ENCODE peak calls at places on chromosomes 5 and 9, in eight cellular contexts. One of them, this sample, is unnamed.

GRCh38 chr5:140591747-140592372 is 27.2 kb downstream of the SLC35A4 start:
- DNase-seq in Karpas-422: no peak
- DNase-seq in trophoblast cell: no peak
- DNase-seq in IMR-90: peak; percentile 57
- DNase-seq in DND-41: no peak
- DNase-seq in mammary epithelial cell: peak; percentile 66
- DNase-seq in fibroblast of lung: no peak
- DNase-seq in mesendoderm: no peak
- DNase-seq in this sample: no peak

GRCh38 chr9:137286980-137287383 is 9.5 kb downstream of the TOR4A start:
- DNase-seq in Karpas-422: peak; percentile 82
- DNase-seq in trophoblast cell: peak; percentile 68
- DNase-seq in IMR-90: peak; percentile 59
- DNase-seq in DND-41: peak; percentile 51
- DNase-seq in mammary epithelial cell: peak; percentile 54
- DNase-seq in fibroblast of lung: peak; percentile 58
- DNase-seq in mesendoderm: peak; percentile 83
- DNase-seq in this sample: peak; percentile 72

GRCh38 chr5:178215263-178216002 is 11.1 kb downstream of the HNRNPAB start:
- DNase-seq in Karpas-422: peak; percentile 43
- DNase-seq in trophoblast cell: no peak
- DNase-seq in IMR-90: no peak
- DNase-seq in DND-41: no peak
- DNase-seq in mammary epithelial cell: no peak
- DNase-seq in fibroblast of lung: no peak
- DNase-seq in mesendoderm: no peak
- DNase-seq in this sample: no peak

GRCh38 chr5:178232124-178232919 is at the start of gene PHYKPL:
- DNase-seq in Karpas-422: peak; percentile 90
- DNase-seq in trophoblast cell: peak; percentile 63
- DNase-seq in IMR-90: peak; percentile 58
- DNase-seq in DND-41: peak; percentile 85
- DNase-seq in mammary epithelial cell: peak; percentile 50
- DNase-seq in fibroblast of lung: peak; percentile 65
- DNase-seq in mesendoderm: peak; percentile 72
- DNase-seq in this sample: peak; percentile 44

GRCh38 chr5:107361945-107362344 is 308.8 kb downstream of the EFNA5 start:
- DNase-seq in Karpas-422: no peak
- DNase-seq in trophoblast cell: peak; percentile 41
- DNase-seq in IMR-90: peak; percentile 21
- DNase-seq in DND-41: no peak
- DNase-seq in mammary epithelial cell: peak; percentile 88
- DNase-seq in fibroblast of lung: peak; percentile 43
- DNase-seq in mesendoderm: no peak
- DNase-seq in this sample: no peak

GRCh38 chr9:120348951-120349429 is 231.0 kb downstream of the CDK5RAP2 start:
- DNase-seq in Karpas-422: peak; percentile 73
- DNase-seq in trophoblast cell: peak; percentile 38
- DNase-seq in IMR-90: peak; percentile 49
- DNase-seq in DND-41: peak; percentile 33
- DNase-seq in mammary epithelial cell: peak; percentile 11
- DNase-seq in fibroblast of lung: peak; percentile 63
- DNase-seq in mesendoderm: peak; percentile 76
- DNase-seq in this sample: peak; percentile 31

GRCh38 chr5:113489299-113489698 is 1.0 kb upstream of the MCC start:
- DNase-seq in Karpas-422: no peak
- DNase-seq in trophoblast cell: peak; percentile 46
- DNase-seq in IMR-90: peak; percentile 99
- DNase-seq in DND-41: peak; percentile 74
- DNase-seq in mammary epithelial cell: peak; percentile 100
- DNase-seq in fibroblast of lung: peak; percentile 98
- DNase-seq in mesendoderm: no peak
- DNase-seq in this sample: peak; percentile 89

GRCh38 chr9:132977626-132978450 is 656 bp upstream of the GFI1B start:
- DNase-seq in Karpas-422: peak; percentile 93
- DNase-seq in trophoblast cell: peak; percentile 55
- DNase-seq in IMR-90: peak; percentile 31
- DNase-seq in DND-41: peak; percentile 46
- DNase-seq in mammary epithelial cell: peak; percentile 44
- DNase-seq in fibroblast of lung: peak; percentile 33
- DNase-seq in mesendoderm: peak; percentile 87
- DNase-seq in this sample: peak; percentile 54

GRCh38 chr5:41575110-41575779 is 64.8 kb upstream of the PLCXD3 start:
- DNase-seq in Karpas-422: no peak
- DNase-seq in trophoblast cell: no peak
- DNase-seq in IMR-90: no peak
- DNase-seq in DND-41: no peak
- DNase-seq in mammary epithelial cell: no peak
- DNase-seq in fibroblast of lung: no peak
- DNase-seq in mesendoderm: peak; percentile 55
- DNase-seq in this sample: no peak

GRCh38 chr5:139482050-139482889 is at the start of gene STING1:
- DNase-seq in Karpas-422: no peak
- DNase-seq in trophoblast cell: peak; percentile 31
- DNase-seq in IMR-90: peak; percentile 98
- DNase-seq in DND-41: peak; percentile 91
- DNase-seq in mammary epithelial cell: peak; percentile 97
- DNase-seq in fibroblast of lung: peak; percentile 97
- DNase-seq in mesendoderm: no peak
- DNase-seq in this sample: peak; percentile 71

GRCh38 chr5:73437126-73438047 is 11.2 kb downstream of the FOXD1 start:
- DNase-seq in Karpas-422: no peak
- DNase-seq in trophoblast cell: peak; percentile 20
- DNase-seq in IMR-90: peak; percentile 67
- DNase-seq in DND-41: no peak
- DNase-seq in mammary epithelial cell: peak; percentile 64
- DNase-seq in fibroblast of lung: peak; percentile 77
- DNase-seq in mesendoderm: peak; percentile 85
- DNase-seq in this sample: peak; percentile 48

GRCh38 chr9:73067074-73067473 is 84.6 kb upstream of the ANXA1 start:
- DNase-seq in Karpas-422: peak; percentile 46
- DNase-seq in trophoblast cell: no peak
- DNase-seq in IMR-90: no peak
- DNase-seq in DND-41: no peak
- DNase-seq in mammary epithelial cell: no peak
- DNase-seq in fibroblast of lung: no peak
- DNase-seq in mesendoderm: peak; percentile 23
- DNase-seq in this sample: no peak

GRCh38 chr5:72955143-72955767 is 586 bp upstream of the FCHO2 start:
- DNase-seq in Karpas-422: no peak
- DNase-seq in trophoblast cell: peak; percentile 78
- DNase-seq in IMR-90: no peak
- DNase-seq in DND-41: no peak
- DNase-seq in mammary epithelial cell: no peak
- DNase-seq in fibroblast of lung: no peak
- DNase-seq in mesendoderm: peak; percentile 74
- DNase-seq in this sample: no peak

GRCh38 chr5:96961053-96961452 is 25.2 kb downstream of the LNPEP start:
- DNase-seq in Karpas-422: peak; percentile 72
- DNase-seq in trophoblast cell: no peak
- DNase-seq in IMR-90: no peak
- DNase-seq in DND-41: no peak
- DNase-seq in mammary epithelial cell: no peak
- DNase-seq in fibroblast of lung: no peak
- DNase-seq in mesendoderm: no peak
- DNase-seq in this sample: no peak

GRCh38 chr5:86596476-86596875 is 21.3 kb upstream of the COX7C start:
- DNase-seq in Karpas-422: no peak
- DNase-seq in trophoblast cell: no peak
- DNase-seq in IMR-90: no peak
- DNase-seq in DND-41: no peak
- DNase-seq in mammary epithelial cell: no peak
- DNase-seq in fibroblast of lung: no peak
- DNase-seq in mesendoderm: no peak
- DNase-seq in this sample: no peak

GRCh38 chr5:165310031-165310430 is 1804.6 kb downstream of the MAT2B start:
- DNase-seq in Karpas-422: no peak
- DNase-seq in trophoblast cell: no peak
- DNase-seq in IMR-90: no peak
- DNase-seq in DND-41: no peak
- DNase-seq in mammary epithelial cell: no peak
- DNase-seq in fibroblast of lung: no peak
- DNase-seq in mesendoderm: no peak
- DNase-seq in this sample: no peak

GRCh38 chr5:179758905-179759304 is 26.3 kb downstream of the MAML1 start:
- DNase-seq in Karpas-422: no peak
- DNase-seq in trophoblast cell: peak; percentile 89
- DNase-seq in IMR-90: no peak
- DNase-seq in DND-41: no peak
- DNase-seq in mammary epithelial cell: no peak
- DNase-seq in fibroblast of lung: no peak
- DNase-seq in mesendoderm: no peak
- DNase-seq in this sample: no peak

GRCh38 chr5:119426059-119426458 is 26.2 kb upstream of the HSD17B4 start:
- DNase-seq in Karpas-422: no peak
- DNase-seq in trophoblast cell: no peak
- DNase-seq in IMR-90: no peak
- DNase-seq in DND-41: no peak
- DNase-seq in mammary epithelial cell: no peak
- DNase-seq in fibroblast of lung: no peak
- DNase-seq in mesendoderm: no peak
- DNase-seq in this sample: no peak

GRCh38 chr9:77901038-77901437 is 130.6 kb downstream of the GNAQ start:
- DNase-seq in Karpas-422: no peak
- DNase-seq in trophoblast cell: no peak
- DNase-seq in IMR-90: no peak
- DNase-seq in DND-41: no peak
- DNase-seq in mammary epithelial cell: no peak
- DNase-seq in fibroblast of lung: no peak
- DNase-seq in mesendoderm: no peak
- DNase-seq in this sample: no peak

GRCh38 chr5:124130807-124131206 is 615.6 kb downstream of the ZNF608 start:
- DNase-seq in Karpas-422: no peak
- DNase-seq in trophoblast cell: no peak
- DNase-seq in IMR-90: no peak
- DNase-seq in DND-41: no peak
- DNase-seq in mammary epithelial cell: no peak
- DNase-seq in fibroblast of lung: no peak
- DNase-seq in mesendoderm: no peak
- DNase-seq in this sample: no peak

GRCh38 chr5:72141440-72142271 is 34.4 kb downstream of the MAP1B start:
- DNase-seq in Karpas-422: no peak
- DNase-seq in trophoblast cell: no peak
- DNase-seq in IMR-90: peak; percentile 97
- DNase-seq in DND-41: no peak
- DNase-seq in mammary epithelial cell: peak; percentile 14
- DNase-seq in fibroblast of lung: peak; percentile 98
- DNase-seq in mesendoderm: no peak
- DNase-seq in this sample: no peak

GRCh38 chr5:161481922-161482321 is 64.6 kb downstream of the GABRB2 start:
- DNase-seq in Karpas-422: no peak
- DNase-seq in trophoblast cell: no peak
- DNase-seq in IMR-90: no peak
- DNase-seq in DND-41: no peak
- DNase-seq in mammary epithelial cell: no peak
- DNase-seq in fibroblast of lung: no peak
- DNase-seq in mesendoderm: no peak
- DNase-seq in this sample: no peak

DNA sequence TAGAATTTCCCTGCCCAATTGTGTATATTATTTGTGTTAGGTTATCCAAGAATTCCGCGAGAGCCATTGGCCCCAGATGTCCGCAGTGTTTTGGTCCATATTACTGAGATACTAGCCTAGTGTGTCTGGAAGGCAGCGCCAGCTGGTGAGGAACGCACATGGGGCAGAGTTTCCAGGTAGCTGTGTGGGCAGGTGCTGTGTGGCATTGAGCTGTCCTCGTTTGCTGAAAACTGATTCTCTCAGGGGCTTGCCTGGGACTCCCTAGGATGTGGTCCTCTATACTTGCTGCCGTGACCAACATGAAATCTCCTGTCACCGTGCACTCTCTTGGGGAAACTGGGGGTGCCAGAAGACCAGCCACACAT is 288.7 kb downstream of the FANCC start:
- DNase-seq in Karpas-422: no peak
- DNase-seq in trophoblast cell: no peak
- DNase-seq in IMR-90: no peak
- DNase-seq in DND-41: no peak
- DNase-seq in mammary epithelial cell: no peak
- DNase-seq in fibroblast of lung: no peak
- DNase-seq in mesendoderm: no peak
- DNase-seq in this sample: no peak
- H3K9ac ChIP-seq in Karpas-422: no peak overlapping the region
- H3K9ac ChIP-seq in trophoblast cell: no peak overlapping the region
- H3K9ac ChIP-seq in IMR-90: no peak overlapping the region
- H3K9ac ChIP-seq in DND-41: no peak overlapping the region
- H3K9ac ChIP-seq in mammary epithelial cell: no peak overlapping the region
- H3K9ac ChIP-seq in fibroblast of lung: no peak overlapping the region
- H3K9ac ChIP-seq in mesendoderm: no peak overlapping the region
- H3K9ac ChIP-seq in this sample: no peak overlapping the region

DNA sequence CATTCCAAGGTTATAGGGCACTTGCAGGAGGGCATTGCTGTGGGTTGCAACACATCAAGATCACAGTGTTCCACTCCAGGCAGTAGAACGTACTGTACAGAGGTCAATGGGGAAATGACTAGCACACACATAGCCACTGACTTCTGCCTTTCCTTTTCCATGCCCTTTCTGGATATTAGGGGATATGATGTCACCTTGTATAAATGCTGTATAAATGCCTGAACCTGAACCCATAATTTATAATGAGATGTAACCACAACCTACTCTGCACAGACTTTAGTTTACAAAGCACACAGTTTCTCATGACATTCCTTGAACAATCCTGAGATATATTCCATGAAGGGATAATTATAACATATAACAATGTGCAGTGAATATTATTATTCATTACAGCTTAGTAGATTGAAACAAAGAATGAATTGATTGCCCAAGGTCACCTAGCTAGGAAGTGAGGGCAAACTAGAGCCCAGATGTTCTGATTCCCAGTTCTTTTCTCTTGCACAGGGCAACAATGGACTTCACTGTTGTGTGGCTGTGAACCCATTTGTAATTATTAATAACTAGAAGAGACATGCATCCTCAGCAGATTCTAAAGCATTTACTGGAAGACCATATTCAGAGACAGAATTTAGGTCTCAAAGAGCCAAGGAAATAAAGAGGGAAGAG is 5.6 kb upstream of the ABLIM3 start:
- DNase-seq in Karpas-422: no peak
- DNase-seq in trophoblast cell: peak; percentile 21
- DNase-seq in IMR-90: peak; percentile 92
- DNase-seq in DND-41: no peak
- DNase-seq in mammary epithelial cell: peak; percentile 60
- DNase-seq in fibroblast of lung: peak; percentile 97
- DNase-seq in mesendoderm: no peak
- DNase-seq in this sample: no peak
- H3K9ac ChIP-seq in Karpas-422: no peak overlapping the region
- H3K9ac ChIP-seq in trophoblast cell: no peak overlapping the region
- H3K9ac ChIP-seq in IMR-90: no peak overlapping the region
- H3K9ac ChIP-seq in DND-41: no peak overlapping the region
- H3K9ac ChIP-seq in mammary epithelial cell: no peak overlapping the region
- H3K9ac ChIP-seq in fibroblast of lung: no peak overlapping the region
- H3K9ac ChIP-seq in mesendoderm: no peak overlapping the region
- H3K9ac ChIP-seq in this sample: no peak overlapping the region

GRCh38 chr5:38724301-38725030 is 121.3 kb upstream of the OSMR start:
- DNase-seq in Karpas-422: no peak
- DNase-seq in trophoblast cell: no peak
- DNase-seq in IMR-90: peak; percentile 67
- DNase-seq in DND-41: no peak
- DNase-seq in mammary epithelial cell: no peak
- DNase-seq in fibroblast of lung: peak; percentile 44
- DNase-seq in mesendoderm: peak; percentile 40
- DNase-seq in this sample: no peak
- H3K9ac ChIP-seq in Karpas-422: no peak overlapping the region
- H3K9ac ChIP-seq in trophoblast cell: no peak overlapping the region
- H3K9ac ChIP-seq in IMR-90: no peak overlapping the region
- H3K9ac ChIP-seq in DND-41: no peak overlapping the region
- H3K9ac ChIP-seq in mammary epithelial cell: no peak overlapping the region
- H3K9ac ChIP-seq in fibroblast of lung: no peak overlapping the region
- H3K9ac ChIP-seq in mesendoderm: no peak overlapping the region
- H3K9ac ChIP-seq in this sample: no peak overlapping the region

GRCh38 chr5:53041740-53042139 is 52.6 kb downstream of the ITGA2 start:
- DNase-seq in Karpas-422: no peak
- DNase-seq in trophoblast cell: no peak
- DNase-seq in IMR-90: no peak
- DNase-seq in DND-41: no peak
- DNase-seq in mammary epithelial cell: no peak
- DNase-seq in fibroblast of lung: no peak
- DNase-seq in mesendoderm: no peak
- DNase-seq in this sample: no peak
- H3K9ac ChIP-seq in Karpas-422: no peak overlapping the region
- H3K9ac ChIP-seq in trophoblast cell: no peak overlapping the region
- H3K9ac ChIP-seq in IMR-90: no peak overlapping the region
- H3K9ac ChIP-seq in DND-41: peak overlapping the region; percentile 30
- H3K9ac ChIP-seq in mammary epithelial cell: no peak overlapping the region
- H3K9ac ChIP-seq in fibroblast of lung: no peak overlapping the region
- H3K9ac ChIP-seq in mesendoderm: no peak overlapping the region
- H3K9ac ChIP-seq in this sample: no peak overlapping the region